ENCODE peak calls at places on chromosome 5, in nine cellular contexts. B is IMR-90, T is Panc1, H is Caco-2, Q is A673, R is GM12865, O is sigmoid colon, K is neural progenitor cell, G is left ventricle myocardium inferior. F is an unnamed sample.

GRCh38 chr5:16983022-16983639 is 47.0 kb upstream of the MYO10 start:
- DNase-seq in B (no peak), T (no peak), H (no peak), Q (no peak), R (no peak), O (no peak), K (no peak), G (no peak), F (peak)

GRCh38 chr5:34487956-34488355 is 168.2 kb upstream of the RAI14 start:
- DNase-seq in B (no peak), T (no peak), H (no peak), Q (no peak), R (no peak), O (no peak), K (no peak), G (no peak), F (no peak)

GRCh38 chr5:32024751-32025150 is 149.4 kb downstream of the GOLPH3 start:
- DNase-seq in B (no peak), T (no peak), H (no peak), Q (no peak), R (no peak), O (no peak), K (no peak), G (no peak), F (no peak)

GRCh38 chr5:174323878-174324281 is 278.4 kb downstream of the NSG2 start:
- DNase-seq in B (peak), T (peak), H (peak), Q (peak), R (peak), O (no peak), K (peak), G (no peak), F (no peak)

GRCh38 chr5:11082546-11082945 is 321.5 kb upstream of the DAP start:
- DNase-seq in B (no peak), T (no peak), H (no peak), Q (no peak), R (no peak), O (no peak), K (no peak), G (no peak), F (no peak)

GRCh38 chr5:175840050-175840841 is 31.1 kb upstream of the CPLX2 start:
- DNase-seq in B (peak), T (no peak), H (no peak), Q (peak), R (peak), O (no peak), K (peak), G (no peak), F (no peak)

GRCh38 chr5:111061618-111062017 is 9.9 kb upstream of the TSLP start:
- DNase-seq in B (no peak), T (no peak), H (no peak), Q (no peak), R (no peak), O (no peak), K (no peak), G (no peak), F (no peak)

GRCh38 chr5:17890501-17890900 is 256.2 kb downstream of the TAF11L14 start:
- DNase-seq in B (no peak), T (no peak), H (no peak), Q (peak), R (no peak), O (no peak), K (no peak), G (no peak), F (no peak)

GRCh38 chr5:100406640-100407039 is 128.5 kb upstream of the FAM174A start:
- DNase-seq in B (peak), T (no peak), H (no peak), Q (no peak), R (no peak), O (no peak), K (no peak), G (no peak), F (no peak)

GRCh38 chr5:141747646-141748229 is 65.7 kb upstream of the ARAP3 start:
- DNase-seq in B (no peak), T (no peak), H (no peak), Q (no peak), R (peak), O (no peak), K (no peak), G (no peak), F (no peak)

GRCh38 chr5:143887302-143887638 is 75.3 kb downstream of the HMHB1 start:
- DNase-seq in B (peak), T (no peak), H (no peak), Q (peak), R (no peak), O (no peak), K (no peak), G (peak), F (no peak)

GRCh38 chr5:20367178-20367577 is 379.2 kb upstream of the CDH18 start:
- DNase-seq in B (no peak), T (no peak), H (no peak), Q (no peak), R (no peak), O (no peak), K (no peak), G (no peak), F (no peak)

GRCh38 chr5:51389582-51390463 is 6.6 kb downstream of the ISL1 start:
- DNase-seq in B (no peak), T (no peak), H (no peak), Q (no peak), R (no peak), O (no peak), K (no peak), G (no peak), F (no peak)

GRCh38 chr5:172911976-172912375 is 47.2 kb upstream of the RPL26L1 start:
- DNase-seq in B (no peak), T (no peak), H (no peak), Q (no peak), R (no peak), O (no peak), K (no peak), G (no peak), F (no peak)

GRCh38 chr5:16616536-16617271 is at the start of gene RETREG1:
- DNase-seq in B (no peak), T (no peak), H (peak), Q (peak), R (peak), O (peak), K (peak), G (peak), F (peak)

GRCh38 chr5:171630047-171630669 is 155.5 kb upstream of the SMIM23 start:
- DNase-seq in B (peak), T (no peak), H (peak), Q (peak), R (no peak), O (peak), K (peak), G (peak), F (no peak)

GRCh38 chr5:169149317-169149716 is 151.6 kb downstream of the SLIT3 start:
- DNase-seq in B (no peak), T (no peak), H (no peak), Q (peak), R (no peak), O (no peak), K (peak), G (no peak), F (no peak)

GRCh38 chr5:172793577-172794488 is 22.8 kb upstream of the DUSP1 start:
- DNase-seq in B (peak), T (no peak), H (no peak), Q (no peak), R (peak), O (peak), K (no peak), G (no peak), F (no peak)

GRCh38 chr5:177434437-177434836 is 8.0 kb downstream of the GRK6 start:
- DNase-seq in B (no peak), T (no peak), H (no peak), Q (no peak), R (peak), O (no peak), K (no peak), G (no peak), F (no peak)

GRCh38 chr5:13350754-13351153 is 593.7 kb downstream of the DNAH5 start:
- DNase-seq in B (no peak), T (no peak), H (no peak), Q (no peak), R (no peak), O (no peak), K (no peak), G (no peak), F (peak)

GRCh38 chr5:158701406-158702177 is 398.1 kb downstream of the EBF1 start:
- DNase-seq in B (no peak), T (no peak), H (no peak), Q (no peak), R (no peak), O (no peak), K (no peak), G (no peak), F (peak)

GRCh38 chr5:105680858-105681257 is 1989.9 kb downstream of the EFNA5 start:
- DNase-seq in B (no peak), T (no peak), H (no peak), Q (peak), R (no peak), O (no peak), K (no peak), G (no peak), F (no peak)

GRCh38 chr5:112646139-112646941 is 91.3 kb upstream of the APC start:
- DNase-seq in B (no peak), T (no peak), H (no peak), Q (no peak), R (no peak), O (no peak), K (no peak), G (no peak), F (no peak)

GRCh38 chr5:179558912-179559279 is 8.5 kb downstream of the RUFY1 start:
- DNase-seq in B (peak), T (no peak), H (peak), Q (peak), R (no peak), O (no peak), K (peak), G (no peak), F (no peak)

GRCh38 chr5:107469064-107469463 is 201.7 kb downstream of the EFNA5 start:
- DNase-seq in B (no peak), T (no peak), H (no peak), Q (no peak), R (no peak), O (no peak), K (no peak), G (no peak), F (no peak)

GRCh38 chr5:27403248-27403882 is 365.0 kb upstream of the CDH9 start:
- DNase-seq in B (no peak), T (peak), H (no peak), Q (no peak), R (no peak), O (no peak), K (no peak), G (no peak), F (no peak)

GRCh38 chr5:179906795-179907569 is 715 bp downstream of the TBC1D9B start:
- DNase-seq in B (peak), T (no peak), H (no peak), Q (peak), R (peak), O (peak), K (peak), G (no peak), F (no peak)

GRCh38 chr5:97297063-97297715 is 114.1 kb upstream of the RIOK2 start:
- DNase-seq in B (peak), T (peak), H (peak), Q (peak), R (peak), O (no peak), K (peak), G (no peak), F (no peak)

GRCh38 chr5:141491323-141492167 is 2.7 kb downstream of the PCDHGC5 start:
- DNase-seq in B (no peak), T (no peak), H (no peak), Q (no peak), R (peak), O (no peak), K (peak), G (no peak), F (no peak)

GRCh38 chr5:145294321-145294720 is 540.8 kb downstream of the PRELID2 start:
- DNase-seq in B (peak), T (no peak), H (no peak), Q (no peak), R (no peak), O (no peak), K (no peak), G (no peak), F (no peak)

GRCh38 chr5:54620583-54620933 is 103.0 kb downstream of the SNX18 start:
- DNase-seq in B (no peak), T (no peak), H (no peak), Q (no peak), R (no peak), O (peak), K (no peak), G (no peak), F (no peak)

GRCh38 chr5:54298947-54299346 is 11.4 kb downstream of the ARL15 start:
- DNase-seq in B (no peak), T (no peak), H (no peak), Q (no peak), R (no peak), O (no peak), K (no peak), G (no peak), F (no peak)

GRCh38 chr5:173645437-173645807 is 29.0 kb upstream of the BOD1 start:
- DNase-seq in B (peak), T (no peak), H (peak), Q (no peak), R (no peak), O (no peak), K (peak), G (no peak), F (peak)

GRCh38 chr5:150801117-150801927 is 22.8 kb downstream of the SMIM3 start:
- DNase-seq in B (peak), T (peak), H (no peak), Q (peak), R (peak), O (no peak), K (peak), G (no peak), F (no peak)

GRCh38 chr5:94385767-94386166 is 232.6 kb downstream of the KIAA0825 start:
- DNase-seq in B (no peak), T (no peak), H (no peak), Q (no peak), R (no peak), O (no peak), K (no peak), G (no peak), F (no peak)

DNA sequence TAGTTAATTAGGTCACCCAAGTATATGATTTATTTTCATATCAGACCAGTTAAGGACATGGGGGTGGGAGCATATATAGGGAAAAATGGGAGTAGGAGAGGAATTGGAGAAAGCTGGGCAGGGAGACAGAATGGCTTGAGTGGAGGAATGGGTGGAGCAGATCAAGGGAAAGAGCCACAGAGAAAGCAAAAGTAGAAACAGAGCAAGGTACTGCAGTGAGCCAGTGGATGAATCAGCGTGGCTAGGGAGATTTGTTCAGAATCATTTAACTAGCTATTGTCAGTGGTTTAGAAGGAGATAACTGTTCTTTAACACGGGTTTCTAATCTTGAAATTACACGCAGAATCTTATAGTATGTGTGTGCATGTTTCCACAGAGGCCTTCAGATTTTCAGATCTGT is 37.4 kb downstream of the SNX24 start:
- DNase-seq in B (peak), T (no peak), H (no peak), Q (no peak), R (no peak), O (no peak), K (no peak), G (no peak), F (peak)
- H3K4me3 ChIP-seq in B (no peak), T (no peak), H (no peak), Q (no peak), R (no peak), O (no peak), K (no peak), G (no peak), F (no peak)

GRCh38 chr5:135313405-135313804 is 85.6 kb downstream of the MACROH2A1 start:
- DNase-seq in B (no peak), T (no peak), H (no peak), Q (no peak), R (peak), O (no peak), K (no peak), G (no peak), F (no peak)
- TF ChIP-seq CTCF in B (no peak), T (no peak), H (no peak), Q (no peak), R (no peak), O (no peak), K (no peak), G (no peak), F (no peak)

GRCh38 chr5:37932450-37932849 is 92.6 kb upstream of the GDNF start:
- DNase-seq in B (no peak), T (no peak), H (no peak), Q (no peak), R (no peak), O (no peak), K (no peak), G (peak), F (no peak)
- H3K4me3 ChIP-seq in B (no peak), T (no peak), H (no peak), Q (no peak), R (no peak), O (no peak), K (no peak), G (no peak), F (no peak)

DNA sequence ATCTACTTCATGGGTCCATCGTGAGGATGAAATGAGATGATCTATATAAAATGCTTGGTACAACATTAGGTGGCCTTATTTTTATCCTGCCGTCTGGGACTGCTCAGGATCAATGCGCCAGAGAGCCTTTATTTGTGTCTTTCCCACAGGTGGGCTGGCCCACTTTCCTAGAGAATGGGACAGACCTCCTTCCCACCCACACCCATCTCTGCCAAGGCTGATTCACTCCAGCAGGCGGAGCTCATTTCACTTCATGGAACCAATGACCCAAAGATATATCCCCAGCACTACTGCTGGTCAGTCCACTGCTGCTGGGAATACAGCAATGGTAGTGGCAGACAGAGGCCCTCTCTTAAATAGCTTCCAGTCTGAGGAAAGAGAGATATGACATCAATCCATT is 35.7 kb downstream of the TGFBI start:
- DNase-seq in B (no peak), T (no peak), H (peak), Q (no peak), R (no peak), O (no peak), K (peak), G (no peak), F (no peak)
- TF ChIP-seq CTCF in B (peak), T (peak), H (peak), Q (peak), R (peak), O (no peak), K (peak), G (peak), F (peak)

DNA sequence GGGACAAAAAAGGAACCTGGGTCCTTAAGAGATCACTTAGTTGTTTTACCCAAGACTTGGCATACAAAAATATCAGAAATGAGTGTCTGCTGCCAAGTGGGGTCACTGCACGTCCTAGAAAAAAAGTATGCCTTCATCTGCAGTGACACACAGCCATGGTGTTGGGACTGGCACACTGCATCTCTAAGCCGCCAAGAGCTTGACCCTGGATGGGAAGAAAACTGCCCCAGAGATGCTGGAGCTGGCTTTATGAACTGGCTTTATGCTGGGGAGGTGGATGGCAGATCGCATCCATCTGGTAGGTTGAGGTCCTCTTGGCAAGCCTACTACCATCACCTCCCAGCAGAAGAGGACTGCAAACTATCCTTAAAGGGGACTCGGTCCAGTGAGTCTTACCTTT is 51.6 kb downstream of the IRF1 start:
- DNase-seq in B (no peak), T (no peak), H (no peak), Q (no peak), R (no peak), O (no peak), K (no peak), G (no peak), F (no peak)
- H3K4me3 ChIP-seq in B (no peak), T (no peak), H (no peak), Q (no peak), R (no peak), O (no peak), K (no peak), G (peak), F (no peak)

DNA sequence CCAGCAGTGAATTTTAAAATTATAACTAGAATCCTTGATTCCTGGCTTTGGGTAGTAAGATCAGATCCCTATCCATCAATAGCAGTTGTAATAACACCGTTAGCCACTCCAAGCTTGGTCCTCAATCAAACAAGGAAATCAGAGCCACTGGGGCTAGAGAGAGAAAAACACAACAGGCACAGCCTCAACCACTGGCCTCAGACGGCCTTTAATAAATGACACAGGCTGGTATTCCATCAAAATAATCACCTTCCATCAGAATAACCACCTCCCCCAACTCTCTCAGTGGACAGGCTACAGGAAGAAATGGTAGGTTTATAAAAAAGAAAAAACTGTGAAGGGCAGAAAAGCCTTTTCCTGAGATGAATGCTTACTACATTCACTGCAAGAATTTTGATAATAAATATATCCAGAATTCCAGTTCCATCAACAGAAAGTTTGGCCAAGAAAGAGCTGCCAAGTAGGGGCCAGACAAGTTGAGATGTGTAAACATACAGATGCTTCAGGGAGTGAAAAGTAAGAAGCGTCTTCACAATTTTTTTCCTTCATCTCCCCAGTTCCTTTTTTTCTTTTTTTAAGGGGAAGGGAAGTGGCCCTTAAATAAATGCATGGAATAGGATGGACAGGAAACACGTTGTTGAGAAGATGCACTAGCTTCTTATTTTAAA is 5.5 kb downstream of the FOXD1 start:
- DNase-seq in B (peak), T (no peak), H (no peak), Q (no peak), R (no peak), O (no peak), K (peak), G (no peak), F (no peak)
- TF ChIP-seq CTCF in B (no peak), T (no peak), H (no peak), Q (no peak), R (no peak), O (no peak), K (no peak), G (no peak), F (no peak)